ENCODE peak calls at places on chromosome 11, in five cellular contexts. G, R, L, C and D are unnamed samples.

GRCh38 chr11:72745511-72745910 is 6.7 kb downstream of the ARAP1 start:
- DNase-seq in C (no peak), R (no peak), G (no peak), L (no peak), D (no peak)

GRCh38 chr11:35623708-35624168 is 5.5 kb downstream of the FJX1 start:
- DNase-seq in C (no peak), G (no peak), L (no peak), R (peak), D (no peak)

GRCh38 chr11:64455436-64456261 is 96.7 kb downstream of the RPS6KA4 start:
- DNase-seq in L (no peak), C (no peak), G (no peak), R (no peak), D (no peak)

GRCh38 chr11:106137061-106137460 is 59.6 kb downstream of the AASDHPPT start:
- DNase-seq in G (no peak), L (no peak), C (no peak), R (no peak), D (no peak)

GRCh38 chr11:130587658-130588057 is 139.2 kb downstream of the ADAMTS15 start:
- DNase-seq in C (no peak), R (no peak), L (no peak), G (no peak), D (no peak)

GRCh38 chr11:4464216-4465159 is 15.4 kb downstream of the OR52K2 start:
- DNase-seq in L (no peak), R (peak), C (no peak), G (no peak), D (no peak)

GRCh38 chr11:64371201-64371600 is 12.2 kb downstream of the RPS6KA4 start:
- DNase-seq in C (no peak), L (no peak), R (no peak), G (no peak), D (no peak)

GRCh38 chr11:110759972-110760381 is 47.7 kb upstream of the ARHGAP20 start:
- DNase-seq in G (no peak), C (no peak), L (no peak), R (no peak), D (no peak)

GRCh38 chr11:117623831-117624271 is 173.2 kb downstream of the DSCAML1 start:
- DNase-seq in C (no peak), G (no peak), R (no peak), L (no peak), D (no peak)

GRCh38 chr11:126115253-126115540 is 52.5 kb upstream of the CDON start:
- DNase-seq in R (no peak), G (no peak), C (peak), L (no peak), D (no peak)

GRCh38 chr11:2807276-2807681 is 78.3 kb downstream of the CDKN1C start:
- DNase-seq in C (peak), G (peak), L (no peak), R (no peak), D (no peak)

GRCh38 chr11:17563248-17563647 is 16.2 kb downstream of the OTOG start:
- DNase-seq in L (no peak), R (peak), G (no peak), C (no peak), D (no peak)

GRCh38 chr11:31816467-31817053 is 5.4 kb upstream of the PAX6 start:
- DNase-seq in C (no peak), L (no peak), G (no peak), R (no peak), D (no peak)

GRCh38 chr11:8237453-8237852 is 26.2 kb downstream of the LMO1 start:
- DNase-seq in R (no peak), L (no peak), G (no peak), C (no peak), D (no peak)